ENCODE peak calls at places on chromosome 2, in five cellular contexts. T is transverse colon, Z is upper lobe of left lung, N is HepG2, I is H1. K is an unnamed sample.

GRCh38 chr2:155250800-155251199 is 552.3 kb downstream of the KCNJ3 start:
- DNase-seq in T (no peak), Z (no peak), N (peak), I (no peak), K (no peak)

GRCh38 chr2:7592618-7593140 is 675.5 kb downstream of the RNF144A start:
- DNase-seq in T (no peak), Z (no peak), N (no peak), I (no peak), K (no peak)

GRCh38 chr2:134183679-134184078 is 70.2 kb upstream of the MGAT5 start:
- DNase-seq in T (no peak), Z (no peak), N (no peak), I (no peak), K (no peak)

GRCh38 chr2:225120175-225120574 is 77.9 kb upstream of the DOCK10 start:
- DNase-seq in T (no peak), Z (no peak), N (no peak), I (no peak), K (no peak)

GRCh38 chr2:65367517-65367916 is 64.9 kb downstream of the SPRED2 start:
- DNase-seq in T (peak), Z (peak), N (no peak), I (no peak), K (no peak)

GRCh38 chr2:31270871-31271270 is 36.9 kb downstream of the EHD3 start:
- DNase-seq in T (no peak), Z (no peak), N (no peak), I (no peak), K (no peak)

GRCh38 chr2:222038086-222038802 is 260.6 kb downstream of the PAX3 start:
- DNase-seq in T (no peak), Z (no peak), N (peak), I (no peak), K (no peak)

GRCh38 chr2:127651381-127651809 is 5.4 kb downstream of the GPR17 start:
- DNase-seq in T (no peak), Z (no peak), N (no peak), I (no peak), K (no peak)

GRCh38 chr2:579351-579886 is 97.8 kb downstream of the TMEM18 start:
- DNase-seq in T (no peak), Z (no peak), N (no peak), I (no peak), K (no peak)

GRCh38 chr2:113797237-113797636 is 40.8 kb upstream of the SLC35F5 start:
- DNase-seq in T (no peak), Z (no peak), N (no peak), I (no peak), K (no peak)

GRCh38 chr2:14632133-14632936 is at the start of gene LRATD1:
- DNase-seq in T (peak), Z (peak), N (peak), I (peak), K (no peak)

GRCh38 chr2:134307334-134307733 is 53.5 kb downstream of the MGAT5 start:
- DNase-seq in T (no peak), Z (no peak), N (no peak), I (no peak), K (no peak)

GRCh38 chr2:41127351-41127750 is 675.5 kb upstream of the SLC8A1 start:
- DNase-seq in T (no peak), Z (no peak), N (no peak), I (no peak), K (no peak)

GRCh38 chr2:43193996-43194869 is 32.2 kb downstream of the ZFP36L2 start:
- DNase-seq in T (peak), Z (peak), N (peak), I (no peak), K (no peak)

GRCh38 chr2:179592167-179592936 is 269.1 kb downstream of the ZNF385B start:
- DNase-seq in T (no peak), Z (no peak), N (no peak), I (no peak), K (no peak)

GRCh38 chr2:100882645-100883613 is 63.0 kb downstream of the NPAS2 start:
- DNase-seq in T (peak), Z (peak), N (peak), I (no peak), K (no peak)

GRCh38 chr2:85754313-85755095 is 713 bp downstream of the ATOH8 start:
- DNase-seq in T (peak), Z (no peak), N (peak), I (peak), K (no peak)

GRCh38 chr2:135948642-135949355 is 36.6 kb downstream of the DARS1 start:
- DNase-seq in T (no peak), Z (no peak), N (no peak), I (no peak), K (no peak)

GRCh38 chr2:241270531-241270930 is 44.9 kb downstream of the HDLBP start:
- DNase-seq in T (no peak), Z (no peak), N (no peak), I (no peak), K (no peak)

GRCh38 chr2:241272722-241273551 is 42.5 kb downstream of the HDLBP start:
- DNase-seq in T (peak), Z (peak), N (no peak), I (peak), K (peak)

GRCh38 chr2:241273552-241273988 is 41.9 kb downstream of the HDLBP start:
- DNase-seq in T (no peak), Z (no peak), N (no peak), I (no peak), K (no peak)

GRCh38 chr2:241272298-241272721 is 43.2 kb downstream of the HDLBP start:
- DNase-seq in T (peak), Z (peak), N (no peak), I (no peak), K (no peak)

GRCh38 chr2:241271641-241272297 is 43.7 kb downstream of the HDLBP start:
- DNase-seq in T (peak), Z (peak), N (peak), I (peak), K (peak)
- TF ChIP-seq POLR2A in T (no peak), Z (peak), N (peak), I (no peak), K (peak)

GRCh38 chr2:46171441-46171953 is 125.7 kb upstream of the EPAS1 start:
- DNase-seq in T (no peak), Z (no peak), N (no peak), I (no peak), K (no peak)
- TF ChIP-seq POLR2AphosphoS5 in T (no peak), Z (peak), N (no peak), I (no peak), K (no peak)

DNA sequence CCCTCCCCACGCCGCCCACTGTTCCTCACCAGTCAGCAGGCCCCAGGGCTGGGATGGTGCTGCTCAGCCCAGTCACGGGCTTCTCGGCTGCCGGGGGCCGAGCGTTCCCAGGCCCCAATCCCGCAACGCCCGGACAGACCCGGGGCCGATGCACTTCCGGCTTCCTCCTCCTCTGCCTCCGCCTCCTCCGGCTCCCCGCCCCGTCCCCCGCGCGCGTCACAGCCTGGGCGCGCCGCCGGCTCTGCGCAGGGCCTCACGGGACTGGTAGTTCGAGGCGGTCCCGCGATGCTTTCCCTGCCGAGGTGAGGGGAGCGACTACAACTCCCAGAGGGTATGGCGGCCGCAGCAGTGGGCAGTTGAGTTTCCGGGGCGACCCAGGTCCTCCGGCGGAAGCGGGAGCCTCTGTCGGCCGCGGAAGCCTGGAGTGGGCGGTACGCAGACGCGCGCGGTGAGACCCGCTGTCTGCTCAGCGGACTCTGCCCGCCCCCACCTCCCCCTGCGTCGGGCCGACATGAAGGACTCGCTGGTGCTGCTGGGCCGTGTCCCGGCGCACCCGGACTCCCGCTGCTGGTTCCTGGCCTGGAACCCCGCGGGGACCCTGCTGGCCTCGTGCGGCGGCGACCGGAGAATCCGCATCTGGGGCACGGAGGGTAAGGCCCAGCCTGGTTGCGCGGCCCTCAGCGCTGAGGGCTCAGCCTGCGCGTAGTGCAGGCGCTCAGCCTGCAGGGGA is at the start of the genes CIAO1 and TMEM127:
- DNase-seq in T (peak), Z (peak), N (peak), I (peak), K (peak)
- TF ChIP-seq POLR2A in T (peak), Z (peak), N (peak), I (no peak), K (peak)

DNA sequence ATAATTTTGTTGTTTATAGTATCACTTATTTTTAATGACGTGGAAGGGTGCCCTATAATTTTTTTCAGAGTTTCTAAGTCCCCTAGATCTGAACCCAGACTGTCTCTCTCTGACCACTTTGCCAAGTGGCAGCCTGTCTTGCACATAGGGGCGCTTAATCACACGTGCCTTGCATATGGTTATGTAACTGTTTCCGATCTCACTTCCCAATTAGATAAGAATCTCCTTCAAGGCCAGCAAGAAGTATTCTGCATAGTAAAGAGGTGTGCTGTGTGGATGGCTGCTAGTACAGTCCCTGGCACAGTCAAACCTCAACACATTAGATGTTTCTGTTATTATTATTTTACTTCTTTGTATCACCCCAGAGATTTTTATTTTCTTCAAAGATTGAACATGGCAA is 197.9 kb upstream of the SIX2 start:
- DNase-seq in T (no peak), Z (no peak), N (no peak), I (peak), K (no peak)
- TF ChIP-seq POLR2AphosphoS5 in T (no peak), Z (no peak), N (no peak), I (no peak), K (no peak)

DNA sequence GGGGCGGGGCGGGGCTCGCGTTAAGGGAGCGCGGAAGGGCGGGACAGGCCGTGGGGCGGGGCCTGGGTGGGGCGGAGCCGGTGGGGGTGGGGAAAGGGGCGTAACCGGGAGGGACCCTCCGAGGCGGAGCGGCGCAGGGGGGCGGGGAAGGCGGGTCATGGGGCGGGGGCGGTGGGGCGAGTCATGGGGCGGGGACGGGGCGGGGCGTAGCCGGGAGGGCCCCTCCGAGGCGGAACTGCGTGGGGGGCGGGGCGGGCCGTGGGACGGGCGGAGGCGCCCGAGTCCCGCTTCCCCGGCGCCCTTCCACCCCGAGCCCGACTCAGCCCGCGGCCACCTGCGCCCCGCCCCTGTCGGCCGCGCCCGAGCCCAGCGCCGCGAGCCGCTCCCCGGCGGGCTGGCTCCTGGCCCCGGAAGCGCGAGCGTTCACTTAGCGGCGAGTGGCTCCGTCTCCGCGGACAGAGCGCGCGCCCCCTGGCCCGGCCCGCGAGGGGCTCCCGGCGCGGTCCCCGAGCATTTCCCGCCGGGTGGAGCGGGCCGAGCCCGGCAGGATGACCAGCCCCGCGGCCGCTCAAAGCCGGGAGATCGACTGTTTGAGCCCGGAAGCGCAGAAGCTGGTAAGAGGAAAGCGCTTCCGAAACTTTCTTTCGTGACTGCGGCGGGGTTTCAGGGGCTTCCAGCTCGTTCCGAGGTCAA is 64.7 kb downstream of the LRRFIP1 start:
- DNase-seq in T (peak), Z (peak), N (peak), I (no peak), K (peak)
- TF ChIP-seq POLR2A in T (peak), Z (peak), N (no peak), I (no peak), K (no peak)

GRCh38 chr2:161032635-161033034 is 127.6 kb upstream of the TANK start:
- DNase-seq in T (no peak), Z (no peak), N (no peak), I (no peak), K (no peak)

GRCh38 chr2:161031516-161031915 is 128.7 kb upstream of the TANK start:
- DNase-seq in T (no peak), Z (no peak), N (no peak), I (no peak), K (no peak)

GRCh38 chr2:161030260-161031063 is 129.8 kb upstream of the TANK start:
- DNase-seq in T (peak), Z (peak), N (peak), I (no peak), K (no peak)

GRCh38 chr2:161029321-161029720 is 130.9 kb upstream of the TANK start:
- DNase-seq in T (no peak), Z (no peak), N (no peak), I (no peak), K (no peak)

GRCh38 chr2:161028581-161028980 is 131.6 kb upstream of the TANK start:
- DNase-seq in T (no peak), Z (no peak), N (no peak), I (no peak), K (no peak)
- TF ChIP-seq POLR2AphosphoS5 in T (no peak), Z (no peak), N (no peak), I (no peak), K (no peak)

GRCh38 chr2:105490204-105490603 is 91.4 kb upstream of the FHL2 start:
- DNase-seq in T (no peak), Z (no peak), N (no peak), I (no peak), K (no peak)
- TF ChIP-seq POLR2A in T (no peak), Z (no peak), N (no peak), I (no peak), K (no peak)

K was measured in GM12891.